ENCODE peak calls at places on chromosomes 4 and X, in four cellular contexts. One of them, this sample, is unnamed.

GRCh38 chr4:86685401-86685800 is 91.3 kb downstream of the PTPN13 start:
- DNase-seq in suprapubic skin: no peak
- DNase-seq in NB4: no peak
- DNase-seq in body of pancreas: no peak
- DNase-seq in this sample: no peak

GRCh38 chrX:70998402-70999027 is 67.6 kb upstream of the SLC7A3 start:
- DNase-seq in NB4: peak
- DNase-seq in body of pancreas: peak
- DNase-seq in suprapubic skin: no peak
- DNase-seq in this sample: no peak

GRCh38 chr4:170423137-170423536 is 333.4 kb upstream of the AADAT start:
- DNase-seq in body of pancreas: no peak
- DNase-seq in NB4: no peak
- DNase-seq in suprapubic skin: no peak
- DNase-seq in this sample: no peak

GRCh38 chrX:21479695-21480280 is 105.6 kb downstream of the CNKSR2 start:
- DNase-seq in NB4: peak
- DNase-seq in body of pancreas: peak
- DNase-seq in suprapubic skin: no peak
- DNase-seq in this sample: no peak

GRCh38 chr4:39348371-39349265 is 17.5 kb downstream of the RFC1 start:
- DNase-seq in body of pancreas: no peak
- DNase-seq in NB4: no peak
- DNase-seq in suprapubic skin: no peak
- DNase-seq in this sample: no peak

GRCh38 chr4:168321006-168321405 is 2.5 kb upstream of the DDX60 start:
- DNase-seq in suprapubic skin: no peak
- DNase-seq in NB4: no peak
- DNase-seq in body of pancreas: no peak
- DNase-seq in this sample: no peak

GRCh38 chr4:137393043-137393442 is 139.3 kb downstream of the PCDH18 start:
- DNase-seq in suprapubic skin: no peak
- DNase-seq in body of pancreas: peak
- DNase-seq in NB4: no peak
- DNase-seq in this sample: no peak

GRCh38 chrX:109635151-109635550 is 10.2 kb upstream of the KCNE5 start:
- DNase-seq in body of pancreas: no peak
- DNase-seq in NB4: peak
- DNase-seq in suprapubic skin: no peak
- DNase-seq in this sample: no peak

GRCh38 chr4:142741995-142742394 is 104.1 kb downstream of the INPP4B start:
- DNase-seq in suprapubic skin: no peak
- DNase-seq in body of pancreas: no peak
- DNase-seq in NB4: no peak
- DNase-seq in this sample: no peak

GRCh38 chrX:20477836-20478532 is 211.3 kb upstream of the RPS6KA3 start:
- DNase-seq in NB4: no peak
- DNase-seq in body of pancreas: no peak
- DNase-seq in suprapubic skin: no peak
- DNase-seq in this sample: no peak

GRCh38 chrX:130909469-130910136 is 6.6 kb upstream of the ENOX2 start:
- DNase-seq in suprapubic skin: no peak
- DNase-seq in NB4: no peak
- DNase-seq in body of pancreas: no peak
- DNase-seq in this sample: no peak

GRCh38 chr4:184250795-184251679 is 33.4 kb upstream of the ENPP6 start:
- DNase-seq in NB4: peak
- DNase-seq in suprapubic skin: no peak
- DNase-seq in body of pancreas: no peak
- DNase-seq in this sample: no peak

GRCh38 chrX:24838624-24839023 is 144.9 kb downstream of the POLA1 start:
- DNase-seq in body of pancreas: peak
- DNase-seq in suprapubic skin: no peak
- DNase-seq in NB4: peak
- DNase-seq in this sample: no peak

GRCh38 chr4:8268901-8269534 is 536 bp upstream of the HTRA3 start:
- DNase-seq in body of pancreas: no peak
- DNase-seq in suprapubic skin: no peak
- DNase-seq in NB4: no peak
- DNase-seq in this sample: no peak

GRCh38 chr4:8270912-8271815 is 1.6 kb downstream of the HTRA3 start:
- DNase-seq in body of pancreas: no peak
- DNase-seq in NB4: peak
- DNase-seq in suprapubic skin: no peak
- DNase-seq in this sample: no peak

GRCh38 chr4:8270418-8270771 is 841 bp downstream of the HTRA3 start:
- DNase-seq in body of pancreas: no peak
- DNase-seq in suprapubic skin: no peak
- DNase-seq in NB4: no peak
- DNase-seq in this sample: no peak

GRCh38 chr4:8268211-8268610 is 1.3 kb upstream of the HTRA3 start:
- DNase-seq in NB4: no peak
- DNase-seq in suprapubic skin: no peak
- DNase-seq in body of pancreas: no peak
- DNase-seq in this sample: no peak

GRCh38 chr4:8269535-8270417 is at the start of gene HTRA3:
- DNase-seq in suprapubic skin: no peak
- DNase-seq in NB4: peak
- DNase-seq in body of pancreas: no peak
- DNase-seq in this sample: no peak
- TF ChIP-seq POLR2A in suprapubic skin: peak
- TF ChIP-seq POLR2A in NB4: peak
- TF ChIP-seq POLR2A in body of pancreas: no peak
- TF ChIP-seq POLR2A in this sample: peak

GRCh38 chrX:154436597-154437397 is at the start of gene GDI1:
- DNase-seq in suprapubic skin: peak
- DNase-seq in body of pancreas: peak
- DNase-seq in NB4: peak
- DNase-seq in this sample: no peak
- TF ChIP-seq POLR2A in suprapubic skin: no peak
- TF ChIP-seq POLR2A in body of pancreas: peak
- TF ChIP-seq POLR2A in NB4: no peak
- TF ChIP-seq POLR2A in this sample: peak

GRCh38 chrX:12868747-12869146 is 1.9 kb downstream of the TLR7 start:
- DNase-seq in suprapubic skin: no peak
- DNase-seq in body of pancreas: no peak
- DNase-seq in NB4: no peak
- DNase-seq in this sample: no peak

GRCh38 chrX:12867746-12868145 is 874 bp downstream of the TLR7 start:
- DNase-seq in body of pancreas: no peak
- DNase-seq in NB4: no peak
- DNase-seq in suprapubic skin: no peak
- DNase-seq in this sample: no peak

GRCh38 chrX:12865359-12865758 is 1.5 kb upstream of the TLR7 start:
- DNase-seq in suprapubic skin: no peak
- DNase-seq in NB4: peak
- DNase-seq in body of pancreas: peak
- DNase-seq in this sample: no peak

GRCh38 chrX:12871181-12871580 is 4.3 kb downstream of the TLR7 start:
- DNase-seq in suprapubic skin: no peak
- DNase-seq in NB4: peak
- DNase-seq in body of pancreas: no peak
- DNase-seq in this sample: no peak

DNA sequence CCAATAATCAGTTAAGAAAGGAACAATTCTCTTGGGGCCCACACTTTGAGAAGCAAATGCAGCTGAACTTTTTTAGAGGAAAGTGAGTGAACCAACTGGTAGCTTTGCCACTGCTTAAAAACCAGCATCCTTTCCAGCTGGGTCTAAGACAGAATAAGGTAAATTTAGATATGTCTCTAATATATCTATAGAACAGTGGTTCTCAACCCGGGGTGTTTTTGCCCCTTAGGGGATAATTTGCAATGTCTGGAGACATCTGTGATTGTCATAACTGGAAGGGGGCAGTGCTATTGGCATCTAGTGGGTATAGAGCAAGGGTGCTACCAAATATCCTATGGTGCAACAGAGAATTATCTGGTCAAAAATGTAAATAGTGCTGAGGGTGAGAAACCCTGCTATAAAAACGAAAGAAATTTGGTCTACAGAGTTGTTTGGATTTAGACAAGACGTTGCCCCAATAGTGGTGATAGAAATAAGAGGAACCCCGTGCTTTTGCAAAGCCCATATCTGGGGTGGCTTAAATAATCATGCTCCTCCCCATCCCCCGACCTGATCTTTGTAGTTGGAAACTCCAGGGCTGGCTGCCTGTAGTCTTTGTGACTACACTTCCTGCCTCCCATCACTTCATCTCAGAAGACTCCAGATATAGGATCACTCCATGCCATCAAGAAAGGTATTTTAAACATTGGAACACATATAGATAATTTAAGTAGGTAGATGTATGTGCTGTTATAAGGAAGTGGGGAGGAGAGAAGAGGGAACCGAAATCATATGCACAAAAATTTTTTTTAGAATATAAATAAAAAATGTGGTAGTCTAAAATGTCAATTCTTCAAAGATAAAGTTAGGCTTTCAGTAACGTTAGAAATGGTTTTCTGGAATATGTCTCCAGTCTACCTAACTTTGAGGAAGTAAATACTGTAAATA is at the start of gene TLR7:
- DNase-seq in suprapubic skin: no peak
- DNase-seq in body of pancreas: no peak
- DNase-seq in NB4: no peak
- DNase-seq in this sample: no peak
- TF ChIP-seq POLR2A in suprapubic skin: no peak
- TF ChIP-seq POLR2A in body of pancreas: no peak
- TF ChIP-seq POLR2A in NB4: no peak
- TF ChIP-seq POLR2A in this sample: no peak

GRCh38 chrX:49155243-49155899 is 7.2 kb upstream of the MAGIX start:
- DNase-seq in body of pancreas: peak
- DNase-seq in suprapubic skin: no peak
- DNase-seq in NB4: peak
- DNase-seq in this sample: no peak

GRCh38 chrX:49153467-49153866 is 9.1 kb upstream of the MAGIX start:
- DNase-seq in suprapubic skin: no peak
- DNase-seq in NB4: no peak
- DNase-seq in body of pancreas: no peak
- DNase-seq in this sample: no peak

GRCh38 chrX:49157194-49157593 is 5.4 kb upstream of the MAGIX start:
- DNase-seq in suprapubic skin: no peak
- DNase-seq in NB4: no peak
- DNase-seq in body of pancreas: no peak
- DNase-seq in this sample: peak

GRCh38 chrX:49160908-49161307 is 1.6 kb upstream of the MAGIX start:
- DNase-seq in NB4: no peak
- DNase-seq in suprapubic skin: no peak
- DNase-seq in body of pancreas: no peak
- DNase-seq in this sample: no peak

DNA sequence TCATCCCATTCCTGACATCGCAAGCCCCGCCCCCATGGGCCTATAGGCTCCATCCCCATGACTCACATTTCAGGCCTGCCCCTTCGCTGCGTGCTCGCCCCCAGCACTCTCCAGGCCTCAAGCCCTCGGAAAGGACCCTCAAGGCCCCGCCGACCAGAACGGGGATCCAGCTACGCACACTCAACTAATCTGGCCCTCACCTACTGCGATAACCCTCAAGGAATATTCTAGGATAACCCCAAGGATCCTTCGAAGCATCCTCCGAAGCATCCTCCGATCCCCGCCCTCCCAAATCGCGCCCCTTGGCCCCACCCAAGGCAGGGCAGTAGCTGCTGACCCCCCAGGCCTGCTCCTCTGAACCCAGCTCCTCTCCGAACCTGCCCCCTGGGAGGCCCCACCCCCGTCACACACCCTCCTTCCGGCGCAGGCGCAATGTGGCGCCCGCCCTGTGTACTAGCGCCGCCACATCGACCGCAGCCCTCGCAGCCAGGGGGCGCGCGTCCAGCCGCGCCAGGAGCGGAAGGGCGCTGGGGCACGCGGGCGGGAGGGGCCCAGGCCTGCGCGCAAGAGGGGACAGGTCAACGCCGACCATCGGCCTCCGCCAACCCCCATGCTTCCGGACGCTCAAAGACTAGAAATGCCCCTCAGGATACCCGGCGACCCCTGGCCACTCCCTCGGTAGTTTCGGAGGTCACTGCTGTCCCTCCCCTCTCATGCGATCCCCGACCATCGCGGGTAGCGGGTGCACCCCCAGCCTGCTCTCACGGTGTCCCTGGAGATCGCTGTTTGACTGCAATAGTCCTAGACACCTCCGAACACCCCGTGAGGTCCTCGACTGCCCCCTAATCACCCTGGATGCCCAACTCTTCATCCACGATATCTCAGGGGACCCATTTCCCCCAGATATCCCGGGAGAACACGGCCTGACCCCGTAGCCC is 6.4 kb upstream of the MAGIX start:
- DNase-seq in body of pancreas: peak
- DNase-seq in suprapubic skin: peak
- DNase-seq in NB4: peak
- DNase-seq in this sample: peak
- TF ChIP-seq POLR2A in body of pancreas: peak
- TF ChIP-seq POLR2A in suprapubic skin: no peak
- TF ChIP-seq POLR2A in NB4: peak
- TF ChIP-seq POLR2A in this sample: peak

This sample was measured in right lobe of liver.